ENCODE peak calls at places on chromosomes 1 and 21, in six cellular contexts. Y is fibroblast of villous mesenchyme, G is H9, R is lower lobe of right lung, U is spleen, Z is activated B cell treated with CpG ODN at 0.5 μM for 24 hours. M is an unnamed sample.

GRCh38 chr1:32828341-32828740 is 10.9 kb downstream of the S100PBP start:
- DNase-seq in Y (peak), G (no peak), R (no peak), U (no peak), Z (no peak), M (no peak)

GRCh38 chr1:118366296-118366695 is 181.3 kb upstream of the SPAG17 start:
- DNase-seq in Y (no peak), G (no peak), R (no peak), U (no peak), Z (no peak), M (no peak)

GRCh38 chr1:201517631-201518030 is 10.7 kb upstream of the CSRP1 start:
- DNase-seq in Y (peak), G (no peak), R (no peak), U (no peak), Z (no peak), M (no peak)

GRCh38 chr1:180117764-180118116 is 36.9 kb upstream of the QSOX1 start:
- DNase-seq in Y (peak), G (no peak), R (no peak), U (no peak), Z (no peak), M (no peak)

GRCh38 chr1:167612583-167612982 is 17.4 kb upstream of the RCSD1 start:
- DNase-seq in Y (no peak), G (no peak), R (no peak), U (no peak), Z (no peak), M (no peak)

GRCh38 chr1:74842726-74843125 is 109.8 kb downstream of the TYW3 start:
- DNase-seq in Y (no peak), G (no peak), R (no peak), U (no peak), Z (no peak), M (no peak)

GRCh38 chr1:157278383-157279156 is 140.4 kb upstream of the ETV3 start:
- DNase-seq in Y (no peak), G (no peak), R (no peak), U (no peak), Z (no peak), M (no peak)

GRCh38 chr1:234362558-234362957 is 10.7 kb upstream of the COA6 start:
- DNase-seq in Y (no peak), G (no peak), R (no peak), U (no peak), Z (no peak), M (no peak)

DNA sequence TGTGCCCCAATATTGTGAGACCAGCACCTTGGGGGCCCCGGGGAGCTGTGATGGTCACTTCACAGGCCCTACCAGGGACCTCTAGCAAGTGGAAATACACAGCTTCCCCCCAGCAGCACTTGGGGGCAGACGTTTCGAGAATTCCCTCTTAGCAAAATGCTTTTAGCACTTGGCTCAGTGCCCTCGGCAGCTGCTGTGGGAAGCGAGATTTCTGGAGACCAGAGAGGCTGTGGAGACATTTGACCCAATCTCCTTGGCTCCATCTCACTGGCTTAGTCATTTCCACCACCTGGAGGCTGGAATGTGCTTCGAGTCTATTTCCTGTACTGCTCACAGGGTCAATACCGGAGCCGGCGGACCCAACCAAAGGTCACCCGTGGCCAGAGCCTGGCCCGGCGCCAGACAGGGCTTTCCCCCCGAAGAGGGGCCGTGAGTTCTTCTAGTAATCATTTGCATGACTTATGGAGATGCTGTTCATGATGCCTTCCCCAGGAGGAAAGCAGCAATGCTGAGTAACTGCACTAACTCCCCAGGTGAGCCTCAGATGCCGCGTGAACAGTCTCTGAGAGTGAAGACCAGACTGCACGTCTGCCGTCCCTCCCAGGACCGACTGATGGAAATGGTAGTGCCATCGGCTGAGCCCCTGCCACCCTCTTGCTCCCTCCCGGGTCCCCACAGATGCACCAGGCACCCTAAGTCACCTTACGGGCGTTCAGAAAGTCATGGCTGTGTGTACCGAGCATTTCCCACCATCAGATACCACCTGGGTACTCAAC is 4.4 kb upstream of the C2CD2 start:
- DNase-seq in Y (peak), G (no peak), R (no peak), U (no peak), Z (no peak), M (no peak)
- TF ChIP-seq CTCF in Y (no peak), G (peak), R (no peak), U (no peak), Z (no peak), M (no peak)

GRCh38 chr1:113929750-113930498 is 800 bp downstream of the HIPK1 start:
- DNase-seq in Y (peak), G (no peak), R (peak), U (peak), Z (peak), M (peak)
- TF ChIP-seq CTCF in Y (peak), G (no peak), R (no peak), U (no peak), Z (no peak), M (no peak)

DNA sequence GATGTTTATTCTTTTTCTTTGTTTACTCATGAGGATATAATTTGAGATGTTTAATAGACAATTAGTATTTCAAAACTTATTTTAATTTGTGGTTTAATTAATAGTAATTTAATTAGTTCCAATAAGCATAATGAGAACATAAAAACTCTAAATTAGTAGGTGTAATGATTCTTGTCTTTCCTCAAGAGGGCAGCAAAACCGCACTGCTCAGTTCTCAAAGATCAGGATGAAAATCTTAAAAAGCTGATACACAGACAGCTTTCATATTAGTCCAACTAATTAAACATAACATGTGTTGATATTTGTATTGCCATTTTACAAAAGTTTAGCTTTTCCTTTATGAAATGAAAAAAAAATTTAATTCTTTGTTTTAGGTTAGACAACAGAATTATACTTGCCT is 106.7 kb upstream of the C21orf91 start:
- DNase-seq in Y (peak), G (no peak), R (no peak), U (no peak), Z (no peak), M (no peak)
- TF ChIP-seq CTCF in Y (peak), G (peak), R (peak), U (no peak), Z (no peak), M (no peak)

DNA sequence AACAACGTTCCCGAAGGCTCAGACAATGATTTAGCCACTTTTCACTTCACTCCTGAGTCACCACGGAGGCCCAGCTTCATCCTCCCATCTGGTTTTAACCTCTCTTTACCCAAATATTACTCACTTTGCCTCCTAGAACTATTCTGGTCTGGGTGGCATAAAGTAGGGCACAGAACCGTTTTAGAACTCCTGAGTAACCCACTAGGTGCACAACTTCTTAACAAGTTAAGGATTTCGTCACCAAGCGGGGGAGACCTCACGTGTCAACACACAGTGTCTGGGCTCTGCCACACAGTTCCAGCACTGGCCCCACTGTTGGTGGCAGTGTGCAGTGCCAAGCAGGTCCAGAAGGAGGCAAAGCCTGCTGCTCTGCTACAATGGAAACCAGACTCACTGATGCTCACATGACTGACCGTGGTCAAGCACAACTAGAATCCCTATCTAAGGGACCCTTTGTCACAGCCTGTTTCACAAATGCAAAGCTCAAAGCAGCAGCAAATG is 121.7 kb downstream of the SIPA1L2 start:
- DNase-seq in Y (no peak), G (no peak), R (no peak), U (no peak), Z (no peak), M (no peak)
- TF ChIP-seq CTCF in Y (no peak), G (peak), R (no peak), U (no peak), Z (no peak), M (no peak)

M was measured in natural killer cell.